ENCODE peak calls at places on chromosomes 13 and 19, in seven cellular contexts. V is RWPE2, D is colonic mucosa, B is endothelial cell, Z is neural progenitor cell, M is H9, I is Calu3. X is an unnamed sample.

GRCh38 chr19:11587302-11587972 is 9.8 kb upstream of the ZNF627 start:
- DNase-seq in V (no peak), D (peak; percentile 80), B (peak; percentile 84), Z (peak; percentile 80), M (peak; percentile 81), I (peak; percentile 71), X (peak; percentile 86)

GRCh38 chr19:40717325-40717879 is 490 bp downstream of the ITPKC start:
- DNase-seq in V (no peak), D (peak; percentile 49), B (no peak), Z (no peak), M (no peak), I (no peak), X (no peak)

GRCh38 chr19:47609885-47610545 is 1.1 kb downstream of the BICRA start:
- DNase-seq in V (no peak), D (peak; percentile 70), B (peak; percentile 56), Z (peak; percentile 84), M (peak; percentile 53), I (peak; percentile 50), X (peak; percentile 48)

GRCh38 chr19:18675779-18676178 is 7.7 kb upstream of the CRTC1 start:
- DNase-seq in V (no peak), D (no peak), B (peak; percentile 32), Z (peak; percentile 64), M (peak; percentile 56), I (no peak), X (no peak)

GRCh38 chr19:46065486-46065885 is 24.7 kb upstream of the IGFL4 start:
- DNase-seq in V (no peak), D (no peak), B (no peak), Z (no peak), M (no peak), I (no peak), X (no peak)

GRCh38 chr13:24985102-24985501 is 110.8 kb upstream of the PABPC3 start:
- DNase-seq in V (no peak), D (no peak), B (no peak), Z (peak; percentile 42), M (peak; percentile 65), I (no peak), X (no peak)

GRCh38 chr13:24161010-24161775 is 673 bp downstream of the SPATA13 start:
- DNase-seq in V (no peak), D (peak; percentile 72), B (peak; percentile 34), Z (peak; percentile 37), M (peak; percentile 51), I (peak; percentile 38), X (no peak)

GRCh38 chr19:15330801-15331418 is 1.4 kb downstream of the BRD4 start:
- DNase-seq in V (peak; percentile 69), D (peak; percentile 37), B (no peak), Z (peak; percentile 56), M (no peak), I (no peak), X (no peak)

GRCh38 chr13:77860621-77861020 is 58.0 kb downstream of the EDNRB start:
- DNase-seq in V (no peak), D (no peak), B (no peak), Z (no peak), M (no peak), I (no peak), X (no peak)

GRCh38 chr13:65913173-65913572 is 1317.0 kb downstream of the PCDH9 start:
- DNase-seq in V (no peak), D (no peak), B (no peak), Z (no peak), M (no peak), I (no peak), X (no peak)

GRCh38 chr13:102401305-102401704 is 543 bp downstream of the FGF14 start:
- DNase-seq in V (no peak), D (no peak), B (no peak), Z (no peak), M (no peak), I (no peak), X (no peak)

GRCh38 chr13:71864094-71864980 is 2.7 kb downstream of the DACH1 start:
- DNase-seq in V (peak; percentile 33), D (peak; percentile 91), B (peak; percentile 52), Z (peak; percentile 87), M (peak; percentile 55), I (peak; percentile 0), X (no peak)

GRCh38 chr13:99526549-99526948 is 25.3 kb downstream of the TM9SF2 start:
- DNase-seq in V (no peak), D (no peak), B (no peak), Z (peak; percentile 5), M (no peak), I (no peak), X (no peak)

GRCh38 chr13:94967183-94968039 is 255.1 kb upstream of the SOX21 start:
- DNase-seq in V (no peak), D (no peak), B (peak; percentile 52), Z (peak; percentile 85), M (peak; percentile 62), I (peak; percentile 2), X (no peak)

GRCh38 chr13:41458939-41459753 is 1.8 kb downstream of the RGCC start:
- DNase-seq in V (no peak), D (peak; percentile 57), B (peak; percentile 27), Z (peak; percentile 22), M (no peak), I (peak; percentile 65), X (no peak)

GRCh38 chr13:41455725-41456419 is 1.5 kb upstream of the RGCC start:
- DNase-seq in V (no peak), D (no peak), B (no peak), Z (peak; percentile 52), M (no peak), I (no peak), X (no peak)

GRCh38 chr13:41458187-41458938 is 1.0 kb downstream of the RGCC start:
- DNase-seq in V (no peak), D (peak; percentile 32), B (peak; percentile 16), Z (peak; percentile 54), M (peak; percentile 42), I (peak; percentile 23), X (peak; percentile 62)

GRCh38 chr13:41457589-41458186 is 338 bp downstream of the RGCC start:
- DNase-seq in V (no peak), D (peak; percentile 24), B (no peak), Z (no peak), M (no peak), I (peak; percentile 4), X (no peak)

DNA sequence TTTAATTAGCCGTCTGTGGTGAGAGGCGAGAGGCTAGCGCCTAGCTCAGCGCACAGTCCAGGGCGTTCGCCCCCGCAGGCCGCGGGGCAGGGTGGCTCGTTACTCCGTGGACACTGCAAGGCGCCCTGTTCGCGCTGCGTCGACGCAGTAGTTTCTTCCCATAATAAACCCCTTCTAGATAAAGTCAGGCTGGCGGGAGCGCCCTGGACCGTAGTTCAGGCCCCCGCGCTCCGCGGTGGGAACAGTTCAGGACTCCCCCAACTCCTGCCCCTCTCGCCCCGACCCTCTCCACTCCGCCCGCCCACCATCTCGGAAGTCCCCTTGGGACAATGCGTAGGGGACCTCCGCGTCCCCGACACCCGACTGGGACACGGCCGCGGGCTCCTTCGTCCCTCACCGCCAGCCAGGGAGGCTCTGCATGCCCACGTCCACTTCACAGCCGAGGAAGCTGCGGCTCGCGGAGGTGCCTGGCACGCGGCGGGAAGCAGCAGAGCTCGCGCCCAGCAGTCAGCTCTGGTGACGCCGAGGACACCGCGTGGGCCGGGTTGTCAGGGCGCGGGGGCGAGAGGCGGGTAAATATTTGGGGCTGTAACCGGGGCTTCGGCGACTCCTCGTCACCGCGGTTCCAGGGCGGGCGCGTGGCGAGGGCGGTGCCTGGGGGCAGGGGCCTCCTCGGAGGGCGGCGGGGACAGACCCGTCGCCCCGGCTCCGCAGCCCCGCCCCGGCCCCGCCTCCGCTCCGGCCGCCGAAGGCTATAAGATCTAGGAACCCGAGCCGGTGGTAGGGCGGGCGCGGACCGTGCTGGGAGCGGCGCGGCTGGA is at the start of gene RGCC:
- DNase-seq in V (peak; percentile 57), D (peak; percentile 82), B (peak; percentile 62), Z (peak; percentile 87), M (peak; percentile 75), I (peak; percentile 70), X (peak; percentile 89)
- TF ChIP-seq CTCF in V (no peak), D (no peak), B (no peak), Z (no peak), M (no peak), I (no peak), X (no peak)

GRCh38 chr19:6018786-6019185 is 40.8 kb upstream of the RANBP3 start:
- DNase-seq in V (no peak), D (no peak), B (peak; percentile 46), Z (peak; percentile 70), M (peak; percentile 83), I (no peak), X (no peak)
- TF ChIP-seq CTCF in V (no peak), D (no peak), B (peak; percentile 42), Z (peak; percentile 50), M (peak; percentile 71), I (no peak), X (no peak)

GRCh38 chr19:10420444-10421239 is at the start of gene PDE4A:
- DNase-seq in V (no peak), D (no peak), B (peak; percentile 74), Z (peak; percentile 70), M (peak; percentile 57), I (no peak), X (no peak)
- TF ChIP-seq CTCF in V (peak; percentile 30), D (no peak), B (peak; percentile 60), Z (peak; percentile 61), M (peak; percentile 70), I (peak; percentile 24), X (peak; percentile 16)

DNA sequence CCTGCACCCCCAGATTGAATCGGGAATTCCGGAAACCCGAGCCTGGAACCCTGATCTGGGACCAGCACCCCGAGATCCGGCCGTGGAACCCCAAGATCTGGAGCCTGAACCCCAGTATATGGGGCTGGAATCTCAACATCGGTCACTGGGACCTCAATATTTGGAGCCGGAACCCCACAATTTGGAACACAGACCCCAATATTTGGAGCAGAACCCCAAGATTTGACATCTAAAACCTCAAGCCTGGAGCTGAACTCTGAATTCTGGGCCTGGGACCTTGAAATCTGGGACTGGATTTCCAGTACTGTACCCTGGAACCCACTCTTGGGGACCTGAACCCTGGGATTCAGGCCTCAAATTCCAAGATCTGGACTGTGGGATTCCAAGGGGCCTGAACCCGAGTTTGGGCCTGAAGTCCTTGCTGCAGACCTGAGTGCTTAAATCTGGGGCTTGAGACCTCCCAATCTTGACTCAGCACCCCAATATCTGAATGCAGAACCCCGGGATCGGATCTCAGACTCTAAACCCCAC is 629 bp downstream of the LRFN3 start:
- DNase-seq in V (no peak), D (no peak), B (no peak), Z (no peak), M (no peak), I (no peak), X (no peak)
- TF ChIP-seq CTCF in V (no peak), D (no peak), B (no peak), Z (no peak), M (no peak), I (no peak), X (no peak)

DNA sequence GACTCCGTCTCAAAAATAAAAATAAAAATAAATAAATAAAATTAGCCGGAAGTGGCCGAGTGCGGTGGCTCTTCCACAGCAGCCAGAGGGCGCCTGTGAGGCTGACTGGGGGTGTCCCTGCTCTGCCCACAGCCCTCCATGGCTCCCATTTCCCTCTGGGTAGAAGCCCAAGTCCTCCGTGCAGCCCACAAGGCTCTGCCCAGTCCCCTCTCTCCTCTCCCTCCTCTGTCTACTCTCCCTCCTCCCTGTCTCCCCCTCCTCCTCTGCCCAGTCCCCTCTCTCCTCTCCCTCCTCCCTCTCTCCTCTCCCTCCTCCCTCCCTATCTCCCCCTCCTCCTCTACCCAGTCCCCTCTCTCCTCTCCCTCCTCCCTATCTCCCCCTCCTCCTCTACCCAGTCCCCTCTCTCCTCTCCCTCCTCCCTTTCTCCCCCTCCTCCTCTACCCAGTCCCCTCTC is 20.4 kb downstream of the MISP start:
- DNase-seq in V (no peak), D (no peak), B (peak; percentile 69), Z (peak; percentile 62), M (peak; percentile 64), I (peak; percentile 46), X (no peak)
- TF ChIP-seq CTCF in V (no peak), D (peak; percentile 37), B (peak; percentile 48), Z (peak; percentile 52), M (peak; percentile 69), I (no peak), X (no peak)

GRCh38 chr13:105962080-105962479 is 573.4 kb downstream of the EFNB2 start:
- DNase-seq in V (no peak), D (no peak), B (no peak), Z (no peak), M (no peak), I (no peak), X (no peak)
- TF ChIP-seq CTCF in V (no peak), D (no peak), B (no peak), Z (no peak), M (no peak), I (no peak), X (no peak)

X was measured in dorsolateral prefrontal cortex.